ENCODE peak calls at places on chromosomes 2 and 18, in eight cellular contexts. One of them, this sample, is unnamed.

GRCh38 chr18:76394780-76395476 is 100.1 kb downstream of the ZNF516 start:
- DNase-seq in NCI-H146: no peak
- DNase-seq in COLO829: no peak
- DNase-seq in HTR-8/SVneo: no peak
- DNase-seq in GM20000: no peak
- DNase-seq in activated T-helper 1 cell treated with anti-CD3 and anti-CD28 coated beads, Interleukin-2, amount 50 U/mL, for 16 hours: no peak
- DNase-seq in SW480: no peak
- DNase-seq in T-helper 17 cell: no peak
- DNase-seq in this sample: no peak

GRCh38 chr18:3806656-3807055 is 356.7 kb downstream of the TGIF1 start:
- DNase-seq in SW480: no peak
- DNase-seq in HTR-8/SVneo: no peak
- DNase-seq in T-helper 17 cell: no peak
- DNase-seq in GM20000: no peak
- DNase-seq in activated T-helper 1 cell treated with anti-CD3 and anti-CD28 coated beads, Interleukin-2, amount 50 U/mL, for 16 hours: no peak
- DNase-seq in NCI-H146: no peak
- DNase-seq in COLO829: no peak
- DNase-seq in this sample: no peak

GRCh38 chr18:73564073-73564472 is 583.6 kb downstream of the FBXO15 start:
- DNase-seq in activated T-helper 1 cell treated with anti-CD3 and anti-CD28 coated beads, Interleukin-2, amount 50 U/mL, for 16 hours: no peak
- DNase-seq in T-helper 17 cell: no peak
- DNase-seq in GM20000: no peak
- DNase-seq in SW480: no peak
- DNase-seq in HTR-8/SVneo: peak; percentile 1
- DNase-seq in COLO829: no peak
- DNase-seq in NCI-H146: no peak
- DNase-seq in this sample: peak; percentile 28

GRCh38 chr2:229401126-229401865 is 130.2 kb upstream of the PID1 start:
- DNase-seq in HTR-8/SVneo: no peak
- DNase-seq in NCI-H146: no peak
- DNase-seq in COLO829: no peak
- DNase-seq in GM20000: no peak
- DNase-seq in activated T-helper 1 cell treated with anti-CD3 and anti-CD28 coated beads, Interleukin-2, amount 50 U/mL, for 16 hours: no peak
- DNase-seq in T-helper 17 cell: no peak
- DNase-seq in SW480: no peak
- DNase-seq in this sample: no peak

GRCh38 chr2:183438541-183438940 is 314.3 kb downstream of the NUP35 start:
- DNase-seq in GM20000: no peak
- DNase-seq in SW480: no peak
- DNase-seq in HTR-8/SVneo: no peak
- DNase-seq in NCI-H146: no peak
- DNase-seq in T-helper 17 cell: no peak
- DNase-seq in COLO829: no peak
- DNase-seq in activated T-helper 1 cell treated with anti-CD3 and anti-CD28 coated beads, Interleukin-2, amount 50 U/mL, for 16 hours: no peak
- DNase-seq in this sample: no peak

GRCh38 chr18:8627107-8627472 is 17.9 kb downstream of the RAB12 start:
- DNase-seq in COLO829: no peak
- DNase-seq in NCI-H146: no peak
- DNase-seq in activated T-helper 1 cell treated with anti-CD3 and anti-CD28 coated beads, Interleukin-2, amount 50 U/mL, for 16 hours: no peak
- DNase-seq in GM20000: no peak
- DNase-seq in HTR-8/SVneo: no peak
- DNase-seq in T-helper 17 cell: no peak
- DNase-seq in SW480: no peak
- DNase-seq in this sample: no peak

GRCh38 chr2:121565389-121566250 is 34.9 kb downstream of the RNU4ATAC start:
- DNase-seq in GM20000: no peak
- DNase-seq in COLO829: no peak
- DNase-seq in T-helper 17 cell: no peak
- DNase-seq in SW480: no peak
- DNase-seq in activated T-helper 1 cell treated with anti-CD3 and anti-CD28 coated beads, Interleukin-2, amount 50 U/mL, for 16 hours: no peak
- DNase-seq in NCI-H146: peak; percentile 65
- DNase-seq in HTR-8/SVneo: no peak
- DNase-seq in this sample: no peak

GRCh38 chr2:178478442-178479274 is at the start of gene FKBP7:
- DNase-seq in activated T-helper 1 cell treated with anti-CD3 and anti-CD28 coated beads, Interleukin-2, amount 50 U/mL, for 16 hours: peak; percentile 78
- DNase-seq in T-helper 17 cell: peak; percentile 87
- DNase-seq in NCI-H146: peak; percentile 79
- DNase-seq in GM20000: peak; percentile 85
- DNase-seq in COLO829: peak; percentile 80
- DNase-seq in SW480: peak; percentile 88
- DNase-seq in HTR-8/SVneo: peak; percentile 61
- DNase-seq in this sample: peak; percentile 51

GRCh38 chr2:40666438-40666837 is 214.5 kb upstream of the SLC8A1 start:
- DNase-seq in activated T-helper 1 cell treated with anti-CD3 and anti-CD28 coated beads, Interleukin-2, amount 50 U/mL, for 16 hours: no peak
- DNase-seq in COLO829: no peak
- DNase-seq in NCI-H146: no peak
- DNase-seq in HTR-8/SVneo: peak; percentile 20
- DNase-seq in SW480: no peak
- DNase-seq in T-helper 17 cell: no peak
- DNase-seq in GM20000: no peak
- DNase-seq in this sample: no peak

GRCh38 chr18:24937624-24938285 is 414.2 kb downstream of the ZNF521 start:
- DNase-seq in NCI-H146: no peak
- DNase-seq in GM20000: no peak
- DNase-seq in COLO829: no peak
- DNase-seq in SW480: no peak
- DNase-seq in HTR-8/SVneo: no peak
- DNase-seq in activated T-helper 1 cell treated with anti-CD3 and anti-CD28 coated beads, Interleukin-2, amount 50 U/mL, for 16 hours: no peak
- DNase-seq in T-helper 17 cell: no peak
- DNase-seq in this sample: no peak

GRCh38 chr2:164717000-164717597 is 95.8 kb upstream of the GRB14 start:
- DNase-seq in COLO829: no peak
- DNase-seq in T-helper 17 cell: no peak
- DNase-seq in NCI-H146: no peak
- DNase-seq in GM20000: peak; percentile 4
- DNase-seq in SW480: no peak
- DNase-seq in activated T-helper 1 cell treated with anti-CD3 and anti-CD28 coated beads, Interleukin-2, amount 50 U/mL, for 16 hours: no peak
- DNase-seq in HTR-8/SVneo: no peak
- DNase-seq in this sample: no peak

GRCh38 chr2:26757873-26758789 is 6.0 kb upstream of the SLC35F6 start:
- DNase-seq in SW480: peak; percentile 97
- DNase-seq in COLO829: peak; percentile 81
- DNase-seq in GM20000: no peak
- DNase-seq in HTR-8/SVneo: peak; percentile 41
- DNase-seq in T-helper 17 cell: no peak
- DNase-seq in NCI-H146: no peak
- DNase-seq in activated T-helper 1 cell treated with anti-CD3 and anti-CD28 coated beads, Interleukin-2, amount 50 U/mL, for 16 hours: no peak
- DNase-seq in this sample: peak; percentile 99

GRCh38 chr2:65654496-65654895 is 222.1 kb upstream of the SPRED2 start:
- DNase-seq in T-helper 17 cell: no peak
- DNase-seq in GM20000: no peak
- DNase-seq in HTR-8/SVneo: no peak
- DNase-seq in COLO829: no peak
- DNase-seq in SW480: no peak
- DNase-seq in activated T-helper 1 cell treated with anti-CD3 and anti-CD28 coated beads, Interleukin-2, amount 50 U/mL, for 16 hours: no peak
- DNase-seq in NCI-H146: no peak
- DNase-seq in this sample: no peak

GRCh38 chr2:8608411-8608954 is 73.4 kb upstream of the ID2 start:
- DNase-seq in HTR-8/SVneo: no peak
- DNase-seq in T-helper 17 cell: no peak
- DNase-seq in NCI-H146: no peak
- DNase-seq in activated T-helper 1 cell treated with anti-CD3 and anti-CD28 coated beads, Interleukin-2, amount 50 U/mL, for 16 hours: no peak
- DNase-seq in SW480: peak; percentile 66
- DNase-seq in GM20000: no peak
- DNase-seq in COLO829: no peak
- DNase-seq in this sample: no peak

GRCh38 chr2:170711774-170712652 is 3.1 kb upstream of the SP5 start:
- DNase-seq in NCI-H146: no peak
- DNase-seq in HTR-8/SVneo: no peak
- DNase-seq in T-helper 17 cell: no peak
- DNase-seq in COLO829: no peak
- DNase-seq in GM20000: no peak
- DNase-seq in activated T-helper 1 cell treated with anti-CD3 and anti-CD28 coated beads, Interleukin-2, amount 50 U/mL, for 16 hours: no peak
- DNase-seq in SW480: peak; percentile 95
- DNase-seq in this sample: no peak

GRCh38 chr2:33069894-33070651 is 123.3 kb downstream of the LTBP1 start:
- DNase-seq in SW480: peak; percentile 90
- DNase-seq in activated T-helper 1 cell treated with anti-CD3 and anti-CD28 coated beads, Interleukin-2, amount 50 U/mL, for 16 hours: no peak
- DNase-seq in T-helper 17 cell: no peak
- DNase-seq in NCI-H146: no peak
- DNase-seq in GM20000: no peak
- DNase-seq in COLO829: peak; percentile 74
- DNase-seq in HTR-8/SVneo: peak; percentile 87
- DNase-seq in this sample: peak; percentile 98

GRCh38 chr18:29616885-29617284 is 1425.7 kb downstream of the DSC3 start:
- DNase-seq in NCI-H146: no peak
- DNase-seq in SW480: no peak
- DNase-seq in activated T-helper 1 cell treated with anti-CD3 and anti-CD28 coated beads, Interleukin-2, amount 50 U/mL, for 16 hours: no peak
- DNase-seq in HTR-8/SVneo: no peak
- DNase-seq in T-helper 17 cell: no peak
- DNase-seq in GM20000: no peak
- DNase-seq in COLO829: no peak
- DNase-seq in this sample: no peak

GRCh38 chr2:204325468-204325867 is 219.8 kb upstream of the PARD3B start:
- DNase-seq in HTR-8/SVneo: peak; percentile 63
- DNase-seq in NCI-H146: peak; percentile 66
- DNase-seq in SW480: peak; percentile 86
- DNase-seq in T-helper 17 cell: no peak
- DNase-seq in activated T-helper 1 cell treated with anti-CD3 and anti-CD28 coated beads, Interleukin-2, amount 50 U/mL, for 16 hours: peak; percentile 26
- DNase-seq in COLO829: peak; percentile 54
- DNase-seq in GM20000: peak; percentile 58
- DNase-seq in this sample: peak; percentile 75

GRCh38 chr2:60958361-60958760 is 59.2 kb upstream of the PEX13 start:
- DNase-seq in COLO829: no peak
- DNase-seq in activated T-helper 1 cell treated with anti-CD3 and anti-CD28 coated beads, Interleukin-2, amount 50 U/mL, for 16 hours: no peak
- DNase-seq in GM20000: no peak
- DNase-seq in T-helper 17 cell: no peak
- DNase-seq in SW480: no peak
- DNase-seq in NCI-H146: no peak
- DNase-seq in HTR-8/SVneo: no peak
- DNase-seq in this sample: no peak

GRCh38 chr18:75607701-75608100 is 180.2 kb upstream of the SMIM21 start:
- DNase-seq in GM20000: no peak
- DNase-seq in HTR-8/SVneo: no peak
- DNase-seq in COLO829: no peak
- DNase-seq in T-helper 17 cell: no peak
- DNase-seq in SW480: no peak
- DNase-seq in NCI-H146: no peak
- DNase-seq in activated T-helper 1 cell treated with anti-CD3 and anti-CD28 coated beads, Interleukin-2, amount 50 U/mL, for 16 hours: no peak
- DNase-seq in this sample: peak; percentile 74

GRCh38 chr2:237141556-237141955 is 55.9 kb downstream of the COPS8 start:
- DNase-seq in activated T-helper 1 cell treated with anti-CD3 and anti-CD28 coated beads, Interleukin-2, amount 50 U/mL, for 16 hours: no peak
- DNase-seq in T-helper 17 cell: no peak
- DNase-seq in NCI-H146: no peak
- DNase-seq in HTR-8/SVneo: no peak
- DNase-seq in SW480: no peak
- DNase-seq in COLO829: peak; percentile 26
- DNase-seq in GM20000: no peak
- DNase-seq in this sample: peak; percentile 40

GRCh38 chr2:212480447-212480846 is 58.2 kb downstream of the ERBB4 start:
- DNase-seq in SW480: no peak
- DNase-seq in activated T-helper 1 cell treated with anti-CD3 and anti-CD28 coated beads, Interleukin-2, amount 50 U/mL, for 16 hours: no peak
- DNase-seq in COLO829: no peak
- DNase-seq in NCI-H146: no peak
- DNase-seq in T-helper 17 cell: no peak
- DNase-seq in HTR-8/SVneo: no peak
- DNase-seq in GM20000: no peak
- DNase-seq in this sample: no peak

GRCh38 chr2:220936641-220937197 is 635.4 kb downstream of the EPHA4 start:
- DNase-seq in SW480: no peak
- DNase-seq in COLO829: no peak
- DNase-seq in T-helper 17 cell: no peak
- DNase-seq in NCI-H146: no peak
- DNase-seq in HTR-8/SVneo: no peak
- DNase-seq in activated T-helper 1 cell treated with anti-CD3 and anti-CD28 coated beads, Interleukin-2, amount 50 U/mL, for 16 hours: no peak
- DNase-seq in GM20000: no peak
- DNase-seq in this sample: no peak

GRCh38 chr18:76466410-76466991 is 28.5 kb downstream of the ZNF516 start:
- DNase-seq in NCI-H146: no peak
- DNase-seq in SW480: no peak
- DNase-seq in activated T-helper 1 cell treated with anti-CD3 and anti-CD28 coated beads, Interleukin-2, amount 50 U/mL, for 16 hours: no peak
- DNase-seq in COLO829: no peak
- DNase-seq in T-helper 17 cell: no peak
- DNase-seq in GM20000: no peak
- DNase-seq in HTR-8/SVneo: no peak
- DNase-seq in this sample: no peak

GRCh38 chr2:218953366-218953954 is 6.0 kb upstream of the CDK5R2 start:
- DNase-seq in GM20000: no peak
- DNase-seq in HTR-8/SVneo: no peak
- DNase-seq in COLO829: no peak
- DNase-seq in T-helper 17 cell: no peak
- DNase-seq in activated T-helper 1 cell treated with anti-CD3 and anti-CD28 coated beads, Interleukin-2, amount 50 U/mL, for 16 hours: no peak
- DNase-seq in NCI-H146: no peak
- DNase-seq in SW480: no peak
- DNase-seq in this sample: no peak

GRCh38 chr2:113677327-113677726 is 50.3 kb downstream of the RABL2A start:
- DNase-seq in SW480: no peak
- DNase-seq in COLO829: no peak
- DNase-seq in NCI-H146: no peak
- DNase-seq in GM20000: no peak
- DNase-seq in HTR-8/SVneo: no peak
- DNase-seq in activated T-helper 1 cell treated with anti-CD3 and anti-CD28 coated beads, Interleukin-2, amount 50 U/mL, for 16 hours: no peak
- DNase-seq in T-helper 17 cell: no peak
- DNase-seq in this sample: no peak

GRCh38 chr2:19759880-19760279 is 141.9 kb downstream of the TTC32 start:
- DNase-seq in T-helper 17 cell: no peak
- DNase-seq in HTR-8/SVneo: no peak
- DNase-seq in NCI-H146: no peak
- DNase-seq in COLO829: no peak
- DNase-seq in activated T-helper 1 cell treated with anti-CD3 and anti-CD28 coated beads, Interleukin-2, amount 50 U/mL, for 16 hours: no peak
- DNase-seq in SW480: no peak
- DNase-seq in GM20000: no peak
- DNase-seq in this sample: no peak

GRCh38 chr18:3664563-3665178 is 214.7 kb downstream of the TGIF1 start:
- DNase-seq in activated T-helper 1 cell treated with anti-CD3 and anti-CD28 coated beads, Interleukin-2, amount 50 U/mL, for 16 hours: no peak
- DNase-seq in HTR-8/SVneo: no peak
- DNase-seq in NCI-H146: no peak
- DNase-seq in COLO829: no peak
- DNase-seq in SW480: peak; percentile 84
- DNase-seq in T-helper 17 cell: no peak
- DNase-seq in GM20000: no peak
- DNase-seq in this sample: no peak

GRCh38 chr2:86037141-86037794 is 68.4 kb downstream of the POLR1A start:
- DNase-seq in activated T-helper 1 cell treated with anti-CD3 and anti-CD28 coated beads, Interleukin-2, amount 50 U/mL, for 16 hours: no peak
- DNase-seq in GM20000: no peak
- DNase-seq in HTR-8/SVneo: no peak
- DNase-seq in NCI-H146: no peak
- DNase-seq in COLO829: peak; percentile 7
- DNase-seq in SW480: no peak
- DNase-seq in T-helper 17 cell: no peak
- DNase-seq in this sample: peak; percentile 64

GRCh38 chr18:5158171-5158570 is 38.9 kb downstream of the AKAIN1 start:
- DNase-seq in activated T-helper 1 cell treated with anti-CD3 and anti-CD28 coated beads, Interleukin-2, amount 50 U/mL, for 16 hours: no peak
- DNase-seq in NCI-H146: no peak
- DNase-seq in COLO829: no peak
- DNase-seq in HTR-8/SVneo: no peak
- DNase-seq in SW480: no peak
- DNase-seq in T-helper 17 cell: no peak
- DNase-seq in GM20000: no peak
- DNase-seq in this sample: no peak